ENCODE peak calls at places on chromosome 13, in nine cellular contexts. A is tibial artery, G is heart left ventricle, F is left ventricle myocardium inferior, J is astrocyte, D is thoracic aorta, C is esophagus squamous epithelium, X is upper lobe of left lung, U is Peyer's patch. K is an unnamed sample.
A peak's percentile ranks its signal among the peaks of the same experiment; 100 is the strongest.

GRCh38 chr13:113833111-113833830 is 30.6 kb downstream of the GAS6 start:
- DNase-seq in X (no peak), F (peak; percentile 8), D (no peak), J (no peak), U (no peak), C (no peak), A (no peak), G (no peak), K (no peak)

GRCh38 chr13:53562419-53562818 is 533.8 kb downstream of the OLFM4 start:
- DNase-seq in A (no peak), J (no peak), F (no peak), C (no peak), D (no peak), X (no peak), U (no peak), G (no peak), K (no peak)

GRCh38 chr13:42369071-42369795 is 97.3 kb downstream of the AKAP11 start:
- DNase-seq in G (no peak), C (no peak), A (no peak), D (no peak), X (no peak), U (no peak), J (no peak), F (no peak), K (no peak)

GRCh38 chr13:110661256-110661655 is 44.7 kb downstream of the CARS2 start:
- DNase-seq in A (no peak), F (no peak), C (no peak), U (no peak), X (no peak), G (no peak), D (no peak), J (peak; percentile 62), K (no peak)

GRCh38 chr13:20713751-20714150 is 10.3 kb downstream of the IL17D start:
- DNase-seq in J (peak; percentile 53), A (peak; percentile 70), U (no peak), F (no peak), G (no peak), D (no peak), X (no peak), C (no peak), K (no peak)

GRCh38 chr13:28349371-28349770 is 145.6 kb downstream of the FLT1 start:
- DNase-seq in C (no peak), X (no peak), U (no peak), G (no peak), F (no peak), A (no peak), D (no peak), J (no peak), K (no peak)

GRCh38 chr13:28817204-28817603 is 2.9 kb upstream of the MTUS2 start:
- DNase-seq in J (no peak), U (no peak), G (no peak), X (no peak), A (no peak), D (no peak), F (no peak), C (no peak), K (no peak)

GRCh38 chr13:21997726-21998125 is 326.9 kb downstream of the FGF9 start:
- DNase-seq in X (no peak), J (no peak), U (no peak), D (no peak), C (no peak), F (no peak), G (no peak), A (no peak), K (no peak)

GRCh38 chr13:23378009-23378632 is 55.4 kb downstream of the SACS start:
- DNase-seq in J (peak; percentile 99), F (no peak), U (no peak), G (no peak), D (peak; percentile 66), C (no peak), X (no peak), A (peak; percentile 68), K (peak; percentile 46)

GRCh38 chr13:53073711-53074110 is 45.1 kb downstream of the OLFM4 start:
- DNase-seq in F (no peak), X (no peak), D (no peak), G (no peak), C (no peak), U (no peak), J (no peak), A (no peak), K (no peak)

GRCh38 chr13:74424455-74424854 is 290.3 kb upstream of the KLF12 start:
- DNase-seq in F (no peak), A (no peak), U (no peak), D (no peak), J (no peak), C (no peak), G (no peak), X (no peak), K (no peak)

GRCh38 chr13:92196566-92197256 is 798.3 kb downstream of the GPC5 start:
- DNase-seq in G (no peak), C (no peak), X (no peak), J (no peak), F (no peak), A (no peak), U (no peak), D (no peak), K (no peak)

GRCh38 chr13:41222259-41222852 is 28.0 kb upstream of the KBTBD7 start:
- DNase-seq in C (no peak), F (no peak), D (no peak), X (peak; percentile 25), G (no peak), U (no peak), J (peak; percentile 23), A (no peak), K (peak; percentile 41)

GRCh38 chr13:105464249-105464648 is 1071.2 kb downstream of the EFNB2 start:
- DNase-seq in G (no peak), U (no peak), X (no peak), F (no peak), J (peak; percentile 56), D (no peak), A (no peak), C (no peak), K (no peak)

GRCh38 chr13:92833071-92833470 is 393.5 kb upstream of the GPC6 start:
- DNase-seq in J (no peak), D (no peak), C (no peak), U (no peak), F (no peak), X (no peak), A (no peak), G (no peak), K (no peak)

GRCh38 chr13:41700790-41701310 is 243.5 kb downstream of the RGCC start:
- DNase-seq in J (peak; percentile 70), F (no peak), A (no peak), U (no peak), D (no peak), G (peak; percentile 30), C (no peak), X (no peak), K (no peak)

GRCh38 chr13:31987535-31988170 is 43.9 kb upstream of the FRY start:
- DNase-seq in F (no peak), X (no peak), G (no peak), A (no peak), U (no peak), J (no peak), C (no peak), D (no peak), K (no peak)

GRCh38 chr13:75021151-75021550 is 460.8 kb downstream of the TBC1D4 start:
- DNase-seq in X (no peak), D (no peak), F (no peak), A (no peak), J (no peak), U (no peak), C (no peak), G (no peak), K (no peak)

GRCh38 chr13:80359459-80360297 is 18.8 kb upstream of the SPRY2 start:
- DNase-seq in G (no peak), U (no peak), C (no peak), X (no peak), A (no peak), D (no peak), F (no peak), J (peak; percentile 21), K (no peak)

GRCh38 chr13:76231522-76232167 is 595.5 kb downstream of the LMO7 start:
- DNase-seq in C (no peak), X (no peak), U (no peak), F (no peak), D (no peak), A (no peak), J (no peak), G (no peak), K (no peak)

DNA sequence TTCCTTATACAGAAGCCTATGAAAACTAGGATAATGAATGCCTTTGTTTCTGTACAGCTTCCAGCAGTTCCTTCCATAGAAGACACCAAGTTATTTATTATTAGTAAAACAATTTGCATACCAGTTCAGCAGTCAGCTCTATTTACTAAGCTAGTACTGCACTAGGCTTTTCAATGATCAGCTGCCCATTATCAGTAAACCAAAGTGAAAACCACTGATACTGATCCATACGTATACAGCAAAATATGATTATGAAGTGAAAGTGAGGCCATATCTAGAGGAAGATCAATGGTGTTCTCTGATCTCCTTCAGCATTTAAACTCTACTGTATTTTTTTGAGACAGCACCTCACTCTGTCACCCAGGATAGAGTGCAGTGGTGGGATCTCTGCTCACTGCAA is 3.2 kb downstream of the TPT1 start:
- DNase-seq in G (no peak), A (no peak), U (no peak), C (no peak), X (no peak), D (no peak), F (no peak), J (no peak), K (no peak)
- H3K36me3 ChIP-seq in G (peaks cover 56% of the 10 kb centered on the region), A (peaks cover 49% of the 10 kb centered on the region), U (no peaks in the 10 kb centered on the region), C (peaks cover 63% of the 10 kb centered on the region), X (peaks cover 50% of the 10 kb centered on the region), D (peaks cover 48% of the 10 kb centered on the region), F (peaks cover 60% of the 10 kb centered on the region), J (peaks cover 57% of the 10 kb centered on the region), K (peaks cover 39% of the 10 kb centered on the region)

GRCh38 chr13:51638497-51638871 is 54.2 kb downstream of the WDFY2 start:
- DNase-seq in C (no peak), D (no peak), G (no peak), A (no peak), X (no peak), J (peak; percentile 32), F (no peak), U (no peak), K (no peak)
- H3K4me1 ChIP-seq in C (peaks cover 19% of the 10 kb centered on the region), D (peaks cover 67% of the 10 kb centered on the region), G (no peaks in the 10 kb centered on the region), A (no peaks in the 10 kb centered on the region), X (peaks cover 18% of the 10 kb centered on the region), J (peaks cover 28% of the 10 kb centered on the region), F (peaks cover 56% of the 10 kb centered on the region), U (no peaks in the 10 kb centered on the region), K (peaks cover 4% of the 10 kb centered on the region)

GRCh38 chr13:100666124-100666523 is 8.5 kb downstream of the TMTC4 start:
- DNase-seq in U (no peak), C (no peak), F (no peak), A (no peak), G (no peak), D (no peak), X (no peak), J (no peak), K (no peak)
- H3K27ac ChIP-seq in U (no peak overlapping the region), C (no peak overlapping the region), F (no peak overlapping the region), A (no peak overlapping the region), G (no peak overlapping the region), D (no peak overlapping the region), X (no peak overlapping the region), J (no peak overlapping the region), K (no peak overlapping the region)

DNA sequence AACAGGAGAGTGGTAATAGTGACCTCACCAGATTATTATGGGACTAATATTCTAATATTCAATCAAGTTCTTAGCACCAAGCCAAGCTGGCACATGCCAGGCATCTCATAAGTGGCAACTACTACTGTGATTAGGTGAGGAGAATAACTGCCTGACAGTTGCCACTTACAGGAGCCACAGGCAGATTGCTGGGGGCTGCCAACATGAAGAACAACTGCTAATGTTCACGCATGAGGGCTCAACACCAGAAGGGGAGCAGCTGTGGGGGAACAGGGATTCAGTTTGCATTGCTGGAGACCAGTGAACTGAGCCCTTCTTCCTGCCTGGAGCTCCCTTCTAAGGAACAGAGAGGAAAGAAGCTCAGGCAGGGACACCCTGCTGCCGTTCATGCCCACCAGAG is 504.5 kb downstream of the FOXO1 start:
- DNase-seq in G (no peak), C (no peak), F (no peak), D (no peak), J (no peak), U (no peak), A (no peak), X (no peak), K (no peak)
- H3K36me3 ChIP-seq in G (no peaks in the 10 kb centered on the region), C (no peaks in the 10 kb centered on the region), F (no peaks in the 10 kb centered on the region), D (no peaks in the 10 kb centered on the region), J (no peaks in the 10 kb centered on the region), U (no peaks in the 10 kb centered on the region), A (no peaks in the 10 kb centered on the region), X (no peaks in the 10 kb centered on the region), K (no peaks in the 10 kb centered on the region)

K was measured in naive thymus-derived CD4-positive, alpha-beta T cell.